ENCODE peak calls at places on chromosomes 13 and 19, in four cellular contexts. One of them, this sample, is unnamed.

GRCh38 chr19:49014123-49014869 is 2.6 kb downstream of the LHB start:
- DNase-seq in stomach: no peak
- DNase-seq in activated B cell treated with CpG ODN at 0.5 μM for 24 hours: no peak
- DNase-seq in activated gamma-delta T cell: no peak
- DNase-seq in this sample: no peak

GRCh38 chr13:50129923-50130685 is 114.9 kb downstream of the KCNRG start:
- DNase-seq in stomach: no peak
- DNase-seq in activated B cell treated with CpG ODN at 0.5 μM for 24 hours: peak
- DNase-seq in activated gamma-delta T cell: peak
- DNase-seq in this sample: peak

GRCh38 chr13:98503175-98504028 is 73.5 kb downstream of the STK24 start:
- DNase-seq in stomach: no peak
- DNase-seq in activated B cell treated with CpG ODN at 0.5 μM for 24 hours: no peak
- DNase-seq in activated gamma-delta T cell: no peak
- DNase-seq in this sample: no peak

GRCh38 chr13:34044041-34044440 is 226.1 kb downstream of the RFC3 start:
- DNase-seq in stomach: no peak
- DNase-seq in activated B cell treated with CpG ODN at 0.5 μM for 24 hours: no peak
- DNase-seq in activated gamma-delta T cell: no peak
- DNase-seq in this sample: no peak

GRCh38 chr13:113864303-113864890 is 521 bp upstream of the GAS6 start:
- DNase-seq in stomach: no peak
- DNase-seq in activated B cell treated with CpG ODN at 0.5 μM for 24 hours: no peak
- DNase-seq in activated gamma-delta T cell: no peak
- DNase-seq in this sample: no peak

GRCh38 chr13:44191504-44192171 is 182.0 kb upstream of the SERP2 start:
- DNase-seq in stomach: peak
- DNase-seq in activated B cell treated with CpG ODN at 0.5 μM for 24 hours: no peak
- DNase-seq in activated gamma-delta T cell: no peak
- DNase-seq in this sample: no peak

GRCh38 chr19:4555657-4556561 is 3.6 kb downstream of the SEMA6B start:
- DNase-seq in stomach: no peak
- DNase-seq in activated B cell treated with CpG ODN at 0.5 μM for 24 hours: no peak
- DNase-seq in activated gamma-delta T cell: no peak
- DNase-seq in this sample: no peak

GRCh38 chr19:1318678-1319471 is 33.2 kb downstream of the EFNA2 start:
- DNase-seq in stomach: no peak
- DNase-seq in activated B cell treated with CpG ODN at 0.5 μM for 24 hours: no peak
- DNase-seq in activated gamma-delta T cell: no peak
- DNase-seq in this sample: no peak

GRCh38 chr13:79528759-79529191 is 47.8 kb downstream of the NDFIP2 start:
- DNase-seq in stomach: no peak
- DNase-seq in activated B cell treated with CpG ODN at 0.5 μM for 24 hours: no peak
- DNase-seq in activated gamma-delta T cell: no peak
- DNase-seq in this sample: no peak

GRCh38 chr19:36665832-36666231 is 805 bp downstream of the ZNF461 start:
- DNase-seq in stomach: no peak
- DNase-seq in activated B cell treated with CpG ODN at 0.5 μM for 24 hours: no peak
- DNase-seq in activated gamma-delta T cell: no peak
- DNase-seq in this sample: no peak

This sample was measured in pancreas.